ENCODE peak calls at places on chromosomes 16 and 17, in ten cellular contexts. F is tibial artery, T is left lung, E is PC-3, Q is mesendoderm, I is tibial nerve, W is HCT116, J is PC-9, M is ovary, H is Peyer's patch. K is an unnamed sample. For H3K4me1, the result is how much of the 10 kb centered on the place peaks cover.

GRCh38 chr16:13909872-13910303 is 10.1 kb upstream of the ERCC4 start:
- DNase-seq in E (peak), T (no peak), J (peak), M (peak), F (peak), W (no peak), Q (no peak), H (no peak), I (no peak), K (no peak)

GRCh38 chr17:50634123-50634914 is at the start of gene ABCC3:
- DNase-seq in F (peak), J (peak), E (peak), I (no peak), M (peak), Q (no peak), H (peak), W (no peak), T (peak), K (peak)

GRCh38 chr17:35795007-35795870 is at the start of gene MMP28:
- DNase-seq in W (no peak), I (no peak), F (no peak), H (peak), J (peak), E (peak), M (no peak), Q (no peak), T (no peak), K (peak)

GRCh38 chr17:35245196-35245486 is 2.3 kb downstream of the SLFN5 start:
- DNase-seq in H (no peak), I (no peak), T (no peak), Q (peak), J (peak), E (peak), F (no peak), W (peak), M (no peak), K (no peak)

GRCh38 chr17:58630883-58631522 is 60.8 kb downstream of the TEX14 start:
- DNase-seq in Q (peak), I (no peak), F (peak), J (peak), E (no peak), H (peak), M (peak), T (no peak), W (peak), K (no peak)

GRCh38 chr17:16989953-16990860 is 18.3 kb upstream of the TNFRSF13B start:
- DNase-seq in W (no peak), E (peak), H (peak), I (no peak), F (no peak), T (no peak), Q (peak), M (no peak), J (no peak), K (no peak)

GRCh38 chr17:14299261-14300093 is 1.4 kb upstream of the HS3ST3B1 start:
- DNase-seq in Q (peak), W (no peak), T (no peak), J (no peak), H (peak), F (no peak), M (peak), E (no peak), I (no peak), K (peak)

GRCh38 chr16:85199069-85199725 is 86.9 kb upstream of the CIBAR2 start:
- DNase-seq in F (no peak), E (no peak), M (no peak), H (no peak), W (no peak), Q (no peak), I (no peak), J (peak), T (no peak), K (no peak)

GRCh38 chr17:17561408-17562144 is 29.9 kb downstream of the PEMT start:
- DNase-seq in T (peak), H (peak), F (peak), I (no peak), J (no peak), M (no peak), W (no peak), E (peak), Q (no peak), K (peak)

GRCh38 chr16:75087040-75087979 is 29.3 kb downstream of the LDHD start:
- DNase-seq in I (no peak), J (no peak), H (no peak), F (no peak), M (peak), T (no peak), Q (no peak), W (no peak), E (no peak), K (no peak)

GRCh38 chr16:50781043-50781442 is 39.2 kb downstream of the CYLD start:
- DNase-seq in Q (peak), T (no peak), I (no peak), H (no peak), E (peak), M (no peak), F (no peak), W (no peak), J (no peak), K (no peak)

GRCh38 chr17:42519546-42520444 is 16.2 kb upstream of the NAGLU start:
- DNase-seq in W (peak), F (peak), T (peak), M (peak), H (peak), J (peak), Q (peak), E (peak), I (peak), K (peak)

GRCh38 chr17:43570518-43570928 is 24.4 kb upstream of the ETV4 start:
- DNase-seq in J (no peak), I (no peak), Q (no peak), W (no peak), H (no peak), T (no peak), F (no peak), M (no peak), E (peak), K (no peak)

GRCh38 chr16:85420501-85421337 is 192.4 kb upstream of the GSE1 start:
- DNase-seq in Q (peak), W (peak), J (peak), T (peak), M (peak), E (peak), I (no peak), F (peak), H (peak), K (peak)

GRCh38 chr17:71437176-71437575 is 683.6 kb upstream of the SOX9 start:
- DNase-seq in J (no peak), F (no peak), Q (no peak), W (no peak), M (no peak), H (no peak), I (no peak), T (no peak), E (no peak), K (no peak)

GRCh38 chr17:28616281-28616680 is 2.3 kb upstream of the RSKR start:
- DNase-seq in F (no peak), E (no peak), I (no peak), Q (no peak), W (no peak), M (no peak), H (no peak), J (no peak), T (no peak), K (no peak)

GRCh38 chr17:79890706-79891105 is 51.5 kb upstream of the CBX4 start:
- DNase-seq in F (no peak), T (no peak), M (no peak), W (no peak), I (no peak), J (no peak), E (no peak), Q (no peak), H (no peak), K (no peak)

GRCh38 chr17:77385750-77386501 is 245.2 kb downstream of the SEC14L1 start:
- DNase-seq in I (no peak), H (no peak), E (no peak), W (no peak), T (no peak), J (no peak), Q (no peak), F (no peak), M (no peak), K (peak)

GRCh38 chr17:9307313-9307998 is 268.2 kb downstream of the STX8 start:
- DNase-seq in F (no peak), W (no peak), E (no peak), H (no peak), J (peak), T (no peak), M (no peak), I (no peak), Q (peak), K (no peak)

GRCh38 chr16:8676160-8676547 is 1.7 kb downstream of the ABAT start:
- DNase-seq in T (no peak), I (no peak), Q (no peak), J (no peak), H (no peak), E (no peak), W (no peak), M (no peak), F (no peak), K (no peak)

GRCh38 chr16:31464348-31464769 is 5.1 kb downstream of the ARMC5 start:
- DNase-seq in J (no peak), T (no peak), H (peak), W (no peak), M (no peak), F (no peak), I (no peak), Q (no peak), E (no peak), K (peak)

GRCh38 chr17:37605813-37606505 is 3.3 kb downstream of the SYNRG start:
- DNase-seq in M (no peak), T (no peak), W (no peak), F (no peak), H (peak), I (no peak), E (no peak), J (no peak), Q (no peak), K (no peak)

GRCh38 chr16:57185446-57185944 is 344 bp downstream of the PSME3IP1 start:
- DNase-seq in M (peak), Q (no peak), T (peak), I (no peak), J (peak), H (no peak), F (peak), E (peak), W (no peak), K (no peak)

GRCh38 chr17:45145035-45145389 is 3.3 kb upstream of the HEXIM1 start:
- DNase-seq in E (no peak), W (no peak), I (no peak), Q (no peak), F (no peak), J (no peak), T (no peak), M (no peak), H (no peak), K (no peak)

GRCh38 chr17:19242926-19243325 is 5.8 kb downstream of the EPN2 start:
- DNase-seq in M (no peak), E (no peak), T (no peak), F (no peak), J (no peak), H (no peak), I (no peak), Q (no peak), W (no peak), K (peak)

GRCh38 chr17:62809656-62810055 is 1.5 kb upstream of the MARCHF10 start:
- DNase-seq in J (no peak), T (no peak), M (no peak), Q (no peak), I (no peak), E (no peak), H (no peak), W (no peak), F (no peak), K (no peak)

GRCh38 chr17:15171433-15172047 is 93.6 kb downstream of the PMP22 start:
- DNase-seq in H (peak), F (peak), Q (peak), I (peak), T (peak), M (no peak), W (peak), E (peak), J (peak), K (peak)

GRCh38 chr16:66228791-66229190 is 137.7 kb upstream of the CDH5 start:
- DNase-seq in Q (no peak), J (no peak), M (peak), F (no peak), W (no peak), E (no peak), T (no peak), I (no peak), H (no peak), K (no peak)

GRCh38 chr17:19508327-19508867 is 25.3 kb upstream of the SLC47A1 start:
- DNase-seq in I (no peak), F (no peak), M (peak), W (no peak), T (no peak), J (no peak), Q (peak), H (peak), E (no peak), K (peak)

GRCh38 chr16:546909-547770 is 13.1 kb upstream of the PRR35 start:
- DNase-seq in I (peak), H (peak), W (no peak), F (peak), E (no peak), Q (peak), M (peak), J (no peak), T (peak), K (peak)

DNA sequence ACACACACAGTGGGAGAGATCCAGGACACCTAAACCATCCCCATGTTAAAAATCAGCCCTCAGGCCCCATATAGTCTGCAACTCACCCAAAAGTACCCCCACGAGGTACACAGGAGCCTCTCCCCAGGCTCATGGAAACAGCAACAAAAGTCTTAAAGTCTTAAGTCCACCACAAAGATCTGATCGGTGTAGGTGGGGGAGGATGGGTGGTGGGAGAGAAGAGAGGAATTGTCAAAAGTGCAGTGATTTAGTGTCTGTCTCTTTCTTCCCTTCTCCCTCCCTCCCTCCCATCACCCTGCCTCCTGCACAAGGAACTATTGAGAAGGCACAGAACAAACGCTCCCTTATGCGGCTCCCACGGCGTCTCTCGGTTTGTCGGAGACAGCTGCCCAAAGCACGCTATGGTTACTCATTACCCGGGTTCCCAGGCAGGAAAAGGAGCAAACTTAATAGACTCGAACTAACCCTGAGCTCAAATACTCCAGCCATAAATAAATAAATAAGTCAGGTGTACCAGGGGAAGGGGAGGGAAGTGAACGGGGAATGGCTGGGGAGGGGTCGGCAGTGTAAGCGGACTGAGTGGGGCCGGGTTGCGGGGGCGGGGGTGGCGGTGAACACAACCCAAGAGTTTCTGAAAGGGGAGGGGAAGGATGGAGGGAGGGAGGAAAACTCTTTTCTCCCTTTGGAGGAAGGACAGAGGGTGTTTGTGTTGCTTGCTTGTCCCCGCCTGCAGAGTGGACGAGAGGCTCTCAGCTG is 477.4 kb downstream of the SLC39A11 start:
- DNase-seq in Q (peak), I (peak), T (no peak), M (no peak), J (no peak), F (no peak), H (peak), E (peak), W (peak), K (no peak)
- H3K4me3 ChIP-seq in Q (no peak), I (peak), T (no peak), M (no peak), J (no peak), F (no peak), H (no peak), E (peak), W (peak), K (no peak)

GRCh38 chr17:57412520-57413096 is 156.3 kb downstream of the MSI2 start:
- DNase-seq in T (no peak), Q (no peak), F (no peak), E (no peak), J (no peak), I (no peak), H (no peak), M (no peak), W (no peak), K (no peak)
- H3K4me1 ChIP-seq in T (under half), Q (under half), F (under half), E (under half), J (under half), I (under half), H (under half), M (under half), W (under half), K (under half)

GRCh38 chr17:48499743-48500434 is 30.9 kb downstream of the HOXB1 start:
- DNase-seq in E (no peak), W (no peak), T (no peak), M (no peak), F (no peak), Q (no peak), I (no peak), J (no peak), H (no peak), K (no peak)
- H3K27ac ChIP-seq in E (peak), W (no peak), T (no peak), M (no peak), F (no peak), Q (no peak), I (no peak), J (peak), H (no peak), K (no peak)

DNA sequence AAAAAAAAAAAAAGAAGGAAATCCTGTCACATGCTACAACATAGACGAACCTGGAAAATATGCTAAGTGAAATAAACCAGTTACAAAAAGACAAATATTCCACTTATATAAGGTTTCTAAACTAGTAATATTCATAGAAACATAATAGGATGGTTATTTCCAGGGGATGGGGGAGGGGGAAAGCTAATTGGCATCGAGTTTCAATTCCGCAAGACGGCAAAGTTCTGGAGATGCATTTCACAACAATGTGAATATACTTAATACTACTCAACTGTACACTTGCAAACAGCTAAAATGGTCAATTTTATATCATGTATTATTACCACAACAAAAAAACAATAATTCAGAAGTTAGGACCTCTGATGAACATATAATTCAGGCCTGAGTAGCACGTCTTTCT is 37.9 kb upstream of the ABCA9 start:
- DNase-seq in M (no peak), H (no peak), J (no peak), Q (no peak), W (no peak), E (no peak), T (no peak), I (no peak), F (no peak), K (no peak)
- H3K4me3 ChIP-seq in M (no peak), H (no peak), J (no peak), Q (no peak), W (no peak), E (no peak), T (no peak), I (no peak), F (no peak), K (no peak)

GRCh38 chr16:22373662-22374310 is 633 bp downstream of the CDR2 start:
- DNase-seq in H (peak), J (peak), W (no peak), Q (peak), M (peak), I (peak), F (peak), T (peak), E (no peak), K (peak)

GRCh38 chr16:22375963-22376640 is 1.7 kb upstream of the CDR2 start:
- DNase-seq in F (no peak), J (no peak), W (no peak), E (no peak), H (no peak), M (no peak), T (no peak), I (no peak), Q (no peak), K (no peak)

GRCh38 chr16:22372882-22373661 is 1.3 kb downstream of the CDR2 start:
- DNase-seq in T (no peak), E (peak), Q (no peak), I (no peak), J (no peak), W (no peak), F (no peak), H (no peak), M (no peak), K (no peak)

GRCh38 chr16:22374311-22375116 is at the start of gene CDR2:
- DNase-seq in J (peak), E (peak), T (peak), W (peak), I (peak), H (peak), Q (peak), F (peak), M (peak), K (peak)

GRCh38 chr16:22375117-22375962 is 921 bp upstream of the CDR2 start:
- DNase-seq in T (no peak), H (peak), W (no peak), I (no peak), Q (peak), J (no peak), F (no peak), M (no peak), E (no peak), K (no peak)
- H3K4me1 ChIP-seq in T (under half), H (under half), W (under half), I (under half), Q (under half), J (under half), F (under half), M (under half), E (under half), K (under half)

GRCh38 chr16:4316732-4317461 is 1.0 kb downstream of the GLIS2 start:
- DNase-seq in E (peak), T (peak), H (no peak), W (no peak), M (no peak), J (peak), Q (no peak), I (no peak), F (peak), K (peak)
- H3K27ac ChIP-seq in E (peak), T (peak), H (peak), W (peak), M (peak), J (no peak), Q (no peak), I (peak), F (peak), K (peak)

K was measured in upper lobe of right lung.